ENCODE peak calls at places on chromosomes 3 and 15, in six cellular contexts. Y is choroid plexus epithelial cell; M is CD8-positive, alpha-beta T cell; L is neural crest cell; W is AG04450; O is astrocyte of the spinal cord. A is an unnamed sample.

GRCh38 chr3:47849186-47850061 is 46.5 kb downstream of the DHX30 start:
- DNase-seq in L (no peak), M (no peak), W (no peak), O (no peak), Y (no peak), A (peak)

GRCh38 chr3:71710906-71711494 is 14.2 kb downstream of the EIF4E3 start:
- DNase-seq in Y (peak), W (no peak), O (peak), M (no peak), L (no peak), A (no peak)

GRCh38 chr3:154338570-154338969 is 14.3 kb upstream of the DHX36 start:
- DNase-seq in M (no peak), L (no peak), W (no peak), Y (no peak), O (no peak), A (no peak)

GRCh38 chr3:46671541-46672348 is 21.7 kb downstream of the ALS2CL start:
- DNase-seq in L (no peak), W (no peak), Y (no peak), O (no peak), M (no peak), A (peak)

GRCh38 chr3:16147226-16147625 is 27.3 kb upstream of the GALNT15 start:
- DNase-seq in L (no peak), M (no peak), O (peak), Y (peak), W (no peak), A (no peak)

GRCh38 chr15:57320543-57321220 is 55.6 kb upstream of the CGNL1 start:
- DNase-seq in W (no peak), M (no peak), Y (peak), L (no peak), O (peak), A (peak)

GRCh38 chr15:41557673-41558399 is 1.2 kb upstream of the TYRO3 start:
- DNase-seq in M (peak), O (peak), L (peak), W (peak), Y (peak), A (peak)

GRCh38 chr3:124168271-124168670 is 176.3 kb upstream of the ROPN1 start:
- DNase-seq in Y (peak), O (peak), L (no peak), W (no peak), M (no peak), A (no peak)

GRCh38 chr3:159828542-159828943 is 160.1 kb upstream of the IL12A start:
- DNase-seq in M (no peak), W (no peak), O (peak), L (no peak), Y (peak), A (no peak)

DNA sequence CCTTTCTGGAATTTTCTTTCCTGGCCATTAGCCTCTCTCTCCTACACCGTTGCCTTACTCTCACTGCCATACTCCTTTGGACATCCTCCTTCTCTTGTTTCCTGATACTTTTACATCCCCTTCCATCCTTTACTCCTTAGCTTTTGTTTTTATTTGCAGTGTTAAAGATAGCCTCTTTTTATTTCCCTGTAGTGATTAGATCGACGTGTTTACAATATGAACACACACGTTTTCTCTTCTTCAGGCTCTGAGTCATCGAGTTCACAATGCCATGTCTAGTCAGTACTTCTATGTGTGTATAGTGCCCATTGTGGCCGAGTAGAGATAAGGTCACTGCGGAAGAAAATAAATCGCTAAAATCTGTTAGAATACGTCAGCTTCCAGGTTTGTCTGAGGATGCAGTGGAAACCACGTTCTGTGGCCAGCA is 208.5 kb downstream of the LPP start:
- DNase-seq in M (no peak), Y (peak), O (peak), W (no peak), L (no peak), A (no peak)
- TF ChIP-seq CTCF in M (no peak), Y (peak), O (no peak), W (no peak), L (no peak), A (no peak)

GRCh38 chr3:30604566-30604965 is 1.8 kb upstream of the TGFBR2 start:
- DNase-seq in W (no peak), L (no peak), M (no peak), O (no peak), Y (no peak), A (no peak)

GRCh38 chr3:30607032-30607833 is 832 bp downstream of the TGFBR2 start:
- DNase-seq in M (peak), O (peak), L (peak), W (no peak), Y (peak), A (peak)

GRCh38 chr3:30605005-30605404 is 1.4 kb upstream of the TGFBR2 start:
- DNase-seq in O (no peak), Y (no peak), W (no peak), M (no peak), L (no peak), A (no peak)

GRCh38 chr3:30605706-30606300 is 598 bp upstream of the TGFBR2 start:
- DNase-seq in W (no peak), Y (no peak), M (no peak), L (no peak), O (no peak), A (no peak)

DNA sequence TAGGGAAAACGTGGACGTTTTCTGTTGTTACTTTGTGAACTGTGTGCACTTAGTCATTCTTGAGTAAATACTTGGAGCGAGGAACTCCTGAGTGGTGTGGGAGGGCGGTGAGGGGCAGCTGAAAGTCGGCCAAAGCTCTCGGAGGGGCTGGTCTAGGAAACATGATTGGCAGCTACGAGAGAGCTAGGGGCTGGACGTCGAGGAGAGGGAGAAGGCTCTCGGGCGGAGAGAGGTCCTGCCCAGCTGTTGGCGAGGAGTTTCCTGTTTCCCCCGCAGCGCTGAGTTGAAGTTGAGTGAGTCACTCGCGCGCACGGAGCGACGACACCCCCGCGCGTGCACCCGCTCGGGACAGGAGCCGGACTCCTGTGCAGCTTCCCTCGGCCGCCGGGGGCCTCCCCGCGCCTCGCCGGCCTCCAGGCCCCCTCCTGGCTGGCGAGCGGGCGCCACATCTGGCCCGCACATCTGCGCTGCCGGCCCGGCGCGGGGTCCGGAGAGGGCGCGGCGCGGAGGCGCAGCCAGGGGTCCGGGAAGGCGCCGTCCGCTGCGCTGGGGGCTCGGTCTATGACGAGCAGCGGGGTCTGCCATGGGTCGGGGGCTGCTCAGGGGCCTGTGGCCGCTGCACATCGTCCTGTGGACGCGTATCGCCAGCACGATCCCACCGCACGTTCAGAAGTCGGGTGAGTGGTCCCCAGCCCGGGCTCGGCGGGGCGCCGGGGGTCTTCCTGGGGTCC is at the start of gene TGFBR2:
- DNase-seq in O (peak), M (peak), W (peak), L (peak), Y (peak), A (peak)
- TF ChIP-seq CTCF in O (peak), M (no peak), W (no peak), L (peak), Y (no peak), A (no peak)

GRCh38 chr3:150105025-150105424 is 134.3 kb upstream of the PFN2 start:
- DNase-seq in W (no peak), L (no peak), O (no peak), Y (no peak), M (no peak), A (no peak)

GRCh38 chr3:150107429-150108175 is 136.9 kb upstream of the PFN2 start:
- DNase-seq in M (no peak), L (no peak), O (peak), W (no peak), Y (peak), A (no peak)

GRCh38 chr3:150106752-150107428 is 136.2 kb upstream of the PFN2 start:
- DNase-seq in Y (peak), L (no peak), O (peak), W (peak), M (no peak), A (no peak)

GRCh38 chr3:150105886-150106612 is 135.4 kb upstream of the PFN2 start:
- DNase-seq in W (no peak), Y (no peak), O (no peak), L (no peak), M (no peak), A (no peak)

GRCh38 chr3:150104564-150104963 is 133.9 kb upstream of the PFN2 start:
- DNase-seq in W (no peak), Y (no peak), O (no peak), M (no peak), L (no peak), A (no peak)
- TF ChIP-seq CTCF in W (no peak), Y (no peak), O (no peak), M (no peak), L (no peak), A (no peak)

GRCh38 chr3:39178553-39178952 is 13.8 kb downstream of the XIRP1 start:
- DNase-seq in L (no peak), Y (peak), O (peak), M (no peak), W (no peak), A (no peak)

GRCh38 chr3:39181408-39182335 is 10.7 kb downstream of the XIRP1 start:
- DNase-seq in M (no peak), W (no peak), O (no peak), Y (no peak), L (no peak), A (no peak)

GRCh38 chr3:39180183-39180545 is 12.2 kb downstream of the XIRP1 start:
- DNase-seq in O (no peak), Y (no peak), W (no peak), M (no peak), L (no peak), A (no peak)

GRCh38 chr3:39183231-39184080 is 8.9 kb downstream of the XIRP1 start:
- DNase-seq in M (no peak), L (no peak), Y (no peak), W (no peak), O (no peak), A (no peak)

DNA sequence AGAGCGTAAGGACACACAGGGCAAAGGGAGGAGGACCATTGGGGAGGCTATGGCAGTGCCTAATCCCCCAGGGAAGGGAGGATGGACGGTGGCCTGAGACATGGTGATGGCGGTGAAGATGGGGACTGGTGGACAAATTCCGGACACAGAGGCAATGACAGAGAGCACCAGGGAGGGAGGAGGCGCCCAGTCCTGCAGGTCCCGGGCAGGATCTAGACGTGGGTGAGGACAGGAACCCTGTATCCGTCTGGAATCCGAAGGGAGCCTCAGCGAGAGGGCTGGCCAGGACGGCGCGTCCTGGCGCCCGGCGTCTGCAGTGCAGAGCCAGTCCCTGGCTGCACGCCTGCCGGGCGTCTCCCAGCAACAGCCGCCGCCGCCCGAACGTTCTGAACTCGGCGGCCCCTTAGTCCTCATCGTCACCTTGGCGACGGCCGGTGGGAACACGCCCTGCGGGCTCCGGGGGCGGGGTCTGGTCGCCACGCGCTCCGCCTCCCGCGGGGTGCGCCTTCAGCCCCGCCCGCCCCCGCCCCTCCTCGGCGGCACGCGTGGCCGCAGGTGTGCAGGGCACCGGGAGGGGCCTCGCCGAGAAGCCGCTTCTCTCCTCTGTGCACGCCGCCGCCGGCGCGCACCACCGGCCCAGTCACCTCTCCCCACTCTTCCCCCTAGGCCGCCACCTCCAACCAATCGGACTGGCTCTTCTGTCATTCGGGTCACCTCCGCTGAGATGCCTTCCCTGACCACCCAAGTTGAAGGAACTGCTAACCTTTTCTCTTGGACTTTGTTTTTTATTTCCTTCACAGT is 11.6 kb downstream of the XIRP1 start:
- DNase-seq in M (peak), Y (peak), O (peak), L (peak), W (no peak), A (peak)
- TF ChIP-seq CTCF in M (no peak), Y (peak), O (peak), L (peak), W (peak), A (no peak)

A was measured in kidney.